ENCODE peak calls at places on chromosomes 7 and 10, in four cellular contexts. One of them, this sample, is unnamed.
A peak's percentile ranks its signal among the peaks of the same experiment; 100 is the strongest.

GRCh38 chr7:158824028-158824427 is 5.3 kb downstream of the ESYT2 start:
- DNase-seq in ovary: no peak
- DNase-seq in cardiac fibroblast: no peak
- DNase-seq in prostate gland: no peak
- DNase-seq in this sample: no peak

GRCh38 chr10:77179015-77179695 is 458.5 kb downstream of the KCNMA1 start:
- DNase-seq in prostate gland: peak; percentile 51
- DNase-seq in ovary: peak; percentile 66
- DNase-seq in cardiac fibroblast: peak; percentile 93
- DNase-seq in this sample: peak; percentile 91

GRCh38 chr10:14478639-14479038 is 147.9 kb upstream of the FRMD4A start:
- DNase-seq in prostate gland: peak; percentile 51
- DNase-seq in ovary: peak; percentile 65
- DNase-seq in cardiac fibroblast: peak; percentile 82
- DNase-seq in this sample: peak; percentile 84

GRCh38 chr10:34078017-34078416 is 737.1 kb downstream of the PARD3 start:
- DNase-seq in prostate gland: no peak
- DNase-seq in cardiac fibroblast: peak; percentile 24
- DNase-seq in ovary: no peak
- DNase-seq in this sample: no peak

GRCh38 chr10:34323197-34323596 is 491.9 kb downstream of the PARD3 start:
- DNase-seq in cardiac fibroblast: peak; percentile 34
- DNase-seq in prostate gland: no peak
- DNase-seq in ovary: no peak
- DNase-seq in this sample: peak; percentile 60

GRCh38 chr7:116529250-116529649 is 4.4 kb downstream of the CAV1 start:
- DNase-seq in prostate gland: no peak
- DNase-seq in cardiac fibroblast: no peak
- DNase-seq in ovary: no peak
- DNase-seq in this sample: no peak

GRCh38 chr7:148575640-148576411 is 14.7 kb upstream of the C7orf33 start:
- DNase-seq in cardiac fibroblast: peak; percentile 77
- DNase-seq in ovary: peak; percentile 32
- DNase-seq in prostate gland: peak; percentile 62
- DNase-seq in this sample: peak; percentile 56

GRCh38 chr10:126686732-126687693 is 16.5 kb upstream of the C10orf90 start:
- DNase-seq in ovary: no peak
- DNase-seq in prostate gland: no peak
- DNase-seq in cardiac fibroblast: no peak
- DNase-seq in this sample: no peak

GRCh38 chr10:51204691-51205090 is 130.4 kb downstream of the PRKG1 start:
- DNase-seq in cardiac fibroblast: no peak
- DNase-seq in ovary: no peak
- DNase-seq in prostate gland: no peak
- DNase-seq in this sample: no peak

GRCh38 chr7:55432937-55433784 is 68.0 kb downstream of the LANCL2 start:
- DNase-seq in prostate gland: no peak
- DNase-seq in cardiac fibroblast: peak; percentile 44
- DNase-seq in ovary: no peak
- DNase-seq in this sample: peak; percentile 47

GRCh38 chr10:119361037-119361436 is 153.7 kb downstream of the GRK5 start:
- DNase-seq in ovary: no peak
- DNase-seq in cardiac fibroblast: no peak
- DNase-seq in prostate gland: no peak
- DNase-seq in this sample: no peak

DNA sequence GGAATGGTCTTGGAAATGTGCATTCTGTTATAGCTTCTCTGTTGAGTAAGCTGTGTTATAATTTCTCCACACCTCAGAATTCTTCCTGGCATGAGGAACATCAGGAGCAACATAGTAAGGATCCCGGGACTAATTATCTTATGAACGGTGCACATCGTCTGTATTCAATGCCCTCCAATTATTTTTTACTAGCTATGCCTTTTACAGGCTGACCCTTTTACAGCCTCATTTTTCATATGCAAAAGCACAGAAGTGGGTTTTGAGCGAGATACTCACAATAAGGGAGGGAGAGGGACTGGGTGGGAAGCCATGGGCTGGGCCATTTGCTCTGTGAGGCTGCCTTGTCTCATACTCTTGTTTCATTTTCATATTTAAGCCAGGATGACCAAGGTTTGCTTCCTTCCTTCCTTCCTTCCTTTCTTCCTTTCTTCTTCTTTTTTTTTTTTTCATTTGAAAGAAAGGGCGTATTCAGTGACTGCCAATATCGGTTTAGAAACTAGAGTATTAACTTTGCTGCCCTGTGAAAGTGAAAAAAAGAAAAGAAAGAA is 259.3 kb downstream of the TRIL start:
- DNase-seq in ovary: no peak
- DNase-seq in prostate gland: no peak
- DNase-seq in cardiac fibroblast: no peak
- DNase-seq in this sample: no peak
- H3K4me3 ChIP-seq in ovary: no peak overlapping the region
- H3K4me3 ChIP-seq in prostate gland: no peak overlapping the region
- H3K4me3 ChIP-seq in cardiac fibroblast: no peak overlapping the region
- H3K4me3 ChIP-seq in this sample: no peak overlapping the region

GRCh38 chr10:103698266-103698665 is 157.1 kb downstream of the SH3PXD2A start:
- DNase-seq in prostate gland: no peak
- DNase-seq in ovary: no peak
- DNase-seq in cardiac fibroblast: no peak
- DNase-seq in this sample: no peak

GRCh38 chr10:103701380-103702222 is 153.8 kb downstream of the SH3PXD2A start:
- DNase-seq in ovary: no peak
- DNase-seq in prostate gland: no peak
- DNase-seq in cardiac fibroblast: no peak
- DNase-seq in this sample: no peak

GRCh38 chr10:103700436-103700715 is 155.0 kb downstream of the SH3PXD2A start:
- DNase-seq in ovary: no peak
- DNase-seq in cardiac fibroblast: no peak
- DNase-seq in prostate gland: no peak
- DNase-seq in this sample: no peak

GRCh38 chr10:103697787-103698186 is 157.6 kb downstream of the SH3PXD2A start:
- DNase-seq in ovary: no peak
- DNase-seq in cardiac fibroblast: no peak
- DNase-seq in prostate gland: no peak
- DNase-seq in this sample: no peak

GRCh38 chr10:103699611-103700435 is 155.6 kb downstream of the SH3PXD2A start:
- DNase-seq in prostate gland: no peak
- DNase-seq in cardiac fibroblast: no peak
- DNase-seq in ovary: no peak
- DNase-seq in this sample: no peak
- TF ChIP-seq CTCF in prostate gland: no peak
- TF ChIP-seq CTCF in cardiac fibroblast: peak; percentile 26
- TF ChIP-seq CTCF in ovary: no peak
- TF ChIP-seq CTCF in this sample: no peak

DNA sequence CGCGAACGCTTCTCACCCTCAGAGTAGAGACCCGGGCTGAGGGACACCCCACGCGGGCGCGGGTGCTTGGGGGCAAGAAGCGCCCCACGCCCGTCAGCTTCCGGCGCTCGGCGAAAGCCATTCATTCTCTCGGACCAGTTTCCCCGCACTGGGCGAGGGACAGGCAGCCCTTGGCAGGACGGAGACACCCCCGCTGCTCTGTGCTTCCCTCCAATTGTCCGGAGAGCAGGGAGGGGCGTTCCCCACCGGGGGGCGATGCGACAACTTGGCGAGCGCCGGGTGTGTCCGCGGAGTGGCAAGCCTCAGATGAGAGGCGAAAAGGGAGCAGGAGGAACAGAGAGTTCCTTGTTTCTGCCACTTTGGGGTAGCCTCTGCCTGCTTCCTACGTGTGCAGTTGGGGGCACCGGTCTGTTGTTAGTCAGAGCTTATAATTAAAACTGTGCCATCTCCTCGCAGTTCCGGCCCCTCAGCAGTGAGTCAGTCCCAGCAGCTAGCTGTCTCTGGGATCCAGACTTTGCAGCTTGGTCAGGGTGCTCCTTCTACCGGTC is 1.7 kb downstream of the GPR158 start:
- DNase-seq in ovary: no peak
- DNase-seq in prostate gland: no peak
- DNase-seq in cardiac fibroblast: peak; percentile 30
- DNase-seq in this sample: no peak
- H3K4me3 ChIP-seq in ovary: no peak overlapping the region
- H3K4me3 ChIP-seq in prostate gland: peak overlapping the region; percentile 39
- H3K4me3 ChIP-seq in cardiac fibroblast: peak overlapping the region; percentile 75
- H3K4me3 ChIP-seq in this sample: no peak overlapping the region

GRCh38 chr7:24572014-24572413 is 1.2 kb upstream of the PALS2 start:
- DNase-seq in cardiac fibroblast: no peak
- DNase-seq in ovary: no peak
- DNase-seq in prostate gland: no peak
- DNase-seq in this sample: no peak

GRCh38 chr7:24573008-24573553 is at the start of gene PALS2:
- DNase-seq in prostate gland: peak; percentile 63
- DNase-seq in cardiac fibroblast: peak; percentile 82
- DNase-seq in ovary: peak; percentile 87
- DNase-seq in this sample: peak; percentile 72

GRCh38 chr7:24574365-24574764 is 1.1 kb downstream of the PALS2 start:
- DNase-seq in prostate gland: no peak
- DNase-seq in cardiac fibroblast: peak; percentile 33
- DNase-seq in ovary: no peak
- DNase-seq in this sample: peak; percentile 11

GRCh38 chr7:24572421-24573007 is 738 bp upstream of the PALS2 start:
- DNase-seq in ovary: peak; percentile 57
- DNase-seq in prostate gland: peak; percentile 24
- DNase-seq in cardiac fibroblast: peak; percentile 36
- DNase-seq in this sample: peak; percentile 44

DNA sequence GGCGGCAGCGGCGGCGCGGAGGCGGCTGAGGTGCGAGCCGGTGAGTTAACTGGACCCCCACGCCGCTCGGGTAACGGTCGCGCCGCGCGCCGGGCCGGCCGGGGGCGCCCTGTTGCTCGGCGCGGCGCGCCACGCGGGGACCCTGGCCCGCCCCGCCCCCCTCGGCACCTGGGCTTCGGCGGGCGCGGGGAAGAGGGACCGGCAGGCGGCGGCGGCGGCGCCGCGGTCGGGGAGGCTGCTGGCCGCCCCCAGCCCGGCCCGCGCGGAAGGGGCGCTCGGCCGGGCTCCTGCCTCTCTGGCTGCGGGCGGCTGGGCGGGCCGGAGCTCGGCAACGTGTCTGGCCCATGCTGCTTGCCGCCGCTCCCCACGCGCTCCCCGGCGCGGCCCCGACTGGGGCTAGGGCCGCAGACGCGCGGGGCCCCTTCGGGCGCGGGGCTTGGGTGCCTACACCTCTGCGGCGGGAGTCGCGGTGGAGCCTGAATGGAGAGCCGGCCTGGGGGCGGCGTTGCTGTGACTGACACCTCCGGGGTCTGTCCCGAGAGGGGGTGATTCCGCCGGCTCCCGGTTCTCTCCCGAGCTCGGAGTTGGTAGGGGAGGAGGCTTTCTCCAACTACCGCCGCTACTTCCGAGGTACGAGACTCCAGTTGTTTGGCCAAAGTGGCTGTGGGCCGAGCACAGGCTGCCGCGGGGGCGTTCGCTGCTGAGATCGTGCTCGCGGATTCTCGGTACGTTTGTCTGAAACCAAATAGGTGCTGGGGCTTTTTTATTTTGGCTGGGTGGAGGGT is 494 bp downstream of the PALS2 start:
- DNase-seq in ovary: peak; percentile 60
- DNase-seq in cardiac fibroblast: peak; percentile 59
- DNase-seq in prostate gland: peak; percentile 25
- DNase-seq in this sample: peak; percentile 48
- TF ChIP-seq CTCF in ovary: no peak
- TF ChIP-seq CTCF in cardiac fibroblast: no peak
- TF ChIP-seq CTCF in prostate gland: no peak
- TF ChIP-seq CTCF in this sample: peak; percentile 3

DNA sequence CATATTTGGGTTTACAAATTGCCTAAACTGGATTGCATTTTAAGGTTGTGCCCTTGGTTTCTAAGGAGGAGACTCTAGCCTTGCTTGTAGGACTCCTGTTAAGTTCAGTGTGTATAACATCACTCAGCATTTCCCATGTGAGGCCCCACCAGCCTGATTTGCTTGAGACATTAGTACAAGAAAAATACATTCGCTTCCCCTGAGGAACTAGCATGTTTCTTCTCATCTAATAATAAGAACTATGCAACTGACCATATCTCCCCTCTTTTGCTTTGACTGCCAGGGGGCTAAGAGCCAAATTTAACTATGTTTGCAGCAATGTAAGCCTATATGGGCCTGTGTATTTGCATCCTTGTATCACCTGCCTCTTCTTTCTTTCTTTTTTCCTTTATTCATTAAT is 737.9 kb downstream of the INHBA start:
- DNase-seq in ovary: no peak
- DNase-seq in cardiac fibroblast: no peak
- DNase-seq in prostate gland: no peak
- DNase-seq in this sample: no peak
- H3K4me3 ChIP-seq in ovary: no peak overlapping the region
- H3K4me3 ChIP-seq in cardiac fibroblast: no peak overlapping the region
- H3K4me3 ChIP-seq in prostate gland: no peak overlapping the region
- H3K4me3 ChIP-seq in this sample: no peak overlapping the region

DNA sequence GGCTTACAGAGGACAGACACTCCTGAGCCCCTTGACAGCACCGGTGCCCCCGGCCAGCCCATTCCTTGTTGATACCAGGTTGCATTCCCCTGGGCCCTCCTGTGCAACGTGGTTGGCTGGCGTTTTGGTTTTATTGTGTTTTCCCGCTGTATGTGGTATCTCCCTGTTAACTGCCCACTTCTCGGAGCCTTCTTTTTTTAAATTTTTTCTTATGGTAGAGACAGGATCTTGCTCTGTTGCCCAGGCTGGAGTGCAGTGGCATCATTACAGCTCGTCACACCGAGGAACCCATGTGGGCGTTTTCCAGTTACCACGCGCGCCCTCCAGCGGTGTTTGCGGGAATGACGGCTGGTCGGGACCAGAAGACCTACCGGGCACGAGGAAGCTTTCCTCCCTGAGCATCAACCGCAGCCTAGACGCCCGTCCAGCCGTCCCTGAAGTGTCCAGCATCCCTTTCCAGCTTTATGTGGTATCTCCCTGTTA is 16.9 kb upstream of the ZFAND2A start:
- DNase-seq in cardiac fibroblast: peak; percentile 58
- DNase-seq in ovary: peak; percentile 61
- DNase-seq in prostate gland: no peak
- DNase-seq in this sample: peak; percentile 44
- TF ChIP-seq CTCF in cardiac fibroblast: peak; percentile 82
- TF ChIP-seq CTCF in ovary: peak; percentile 18
- TF ChIP-seq CTCF in prostate gland: no peak
- TF ChIP-seq CTCF in this sample: peak; percentile 58